ENCODE peak calls at places on chromosomes 3 and 15, in nine cellular contexts. One of them, this sample, is unnamed.

GRCh38 chr3:120450261-120450913 is 405 bp downstream of the FSTL1 start:
- DNase-seq in DMS 273 treated with DMSO at 0.1 percent for 48 hours: no peak
- DNase-seq in activated CD8-positive, alpha-beta memory T cell treated with anti-CD3 and anti-CD28 coated beads for 4 hours: no peak
- DNase-seq in GM12878: no peak
- DNase-seq in BJ: no peak
- DNase-seq in stimulated activated CD4-positive, alpha-beta T cell treated with anti-CD3 and anti-CD28 coated beads, TNF-alpha, amount 100 ng/mL, for 4 hours: no peak
- DNase-seq in HFF-Myc: no peak
- DNase-seq in HT1080: peak; percentile 55
- DNase-seq in GM12891: peak; percentile 37
- DNase-seq in this sample: no peak

GRCh38 chr3:170768334-170768801 is 101.6 kb downstream of the RPL22L1 start:
- DNase-seq in DMS 273 treated with DMSO at 0.1 percent for 48 hours: no peak
- DNase-seq in activated CD8-positive, alpha-beta memory T cell treated with anti-CD3 and anti-CD28 coated beads for 4 hours: no peak
- DNase-seq in GM12878: no peak
- DNase-seq in BJ: no peak
- DNase-seq in stimulated activated CD4-positive, alpha-beta T cell treated with anti-CD3 and anti-CD28 coated beads, TNF-alpha, amount 100 ng/mL, for 4 hours: no peak
- DNase-seq in HFF-Myc: no peak
- DNase-seq in HT1080: peak; percentile 76
- DNase-seq in GM12891: no peak
- DNase-seq in this sample: no peak

GRCh38 chr3:71258116-71258515 is 325.4 kb downstream of the FOXP1 start:
- DNase-seq in DMS 273 treated with DMSO at 0.1 percent for 48 hours: no peak
- DNase-seq in activated CD8-positive, alpha-beta memory T cell treated with anti-CD3 and anti-CD28 coated beads for 4 hours: no peak
- DNase-seq in GM12878: no peak
- DNase-seq in BJ: peak; percentile 26
- DNase-seq in stimulated activated CD4-positive, alpha-beta T cell treated with anti-CD3 and anti-CD28 coated beads, TNF-alpha, amount 100 ng/mL, for 4 hours: no peak
- DNase-seq in HFF-Myc: no peak
- DNase-seq in HT1080: peak; percentile 90
- DNase-seq in GM12891: no peak
- DNase-seq in this sample: peak; percentile 27

GRCh38 chr3:100561459-100562158 is 47.8 kb upstream of the ADGRG7 start:
- DNase-seq in DMS 273 treated with DMSO at 0.1 percent for 48 hours: no peak
- DNase-seq in activated CD8-positive, alpha-beta memory T cell treated with anti-CD3 and anti-CD28 coated beads for 4 hours: no peak
- DNase-seq in GM12878: no peak
- DNase-seq in BJ: peak; percentile 68
- DNase-seq in stimulated activated CD4-positive, alpha-beta T cell treated with anti-CD3 and anti-CD28 coated beads, TNF-alpha, amount 100 ng/mL, for 4 hours: no peak
- DNase-seq in HFF-Myc: no peak
- DNase-seq in HT1080: peak; percentile 38
- DNase-seq in GM12891: no peak
- DNase-seq in this sample: peak; percentile 32

GRCh38 chr15:52171386-52171785 is 19.8 kb downstream of the GNB5 start:
- DNase-seq in DMS 273 treated with DMSO at 0.1 percent for 48 hours: no peak
- DNase-seq in activated CD8-positive, alpha-beta memory T cell treated with anti-CD3 and anti-CD28 coated beads for 4 hours: no peak
- DNase-seq in GM12878: no peak
- DNase-seq in BJ: no peak
- DNase-seq in stimulated activated CD4-positive, alpha-beta T cell treated with anti-CD3 and anti-CD28 coated beads, TNF-alpha, amount 100 ng/mL, for 4 hours: no peak
- DNase-seq in HFF-Myc: no peak
- DNase-seq in HT1080: no peak
- DNase-seq in GM12891: no peak
- DNase-seq in this sample: no peak

GRCh38 chr3:194369522-194370279 is at the start of gene LRRC15:
- DNase-seq in DMS 273 treated with DMSO at 0.1 percent for 48 hours: no peak
- DNase-seq in activated CD8-positive, alpha-beta memory T cell treated with anti-CD3 and anti-CD28 coated beads for 4 hours: no peak
- DNase-seq in GM12878: no peak
- DNase-seq in BJ: no peak
- DNase-seq in stimulated activated CD4-positive, alpha-beta T cell treated with anti-CD3 and anti-CD28 coated beads, TNF-alpha, amount 100 ng/mL, for 4 hours: no peak
- DNase-seq in HFF-Myc: no peak
- DNase-seq in HT1080: peak; percentile 72
- DNase-seq in GM12891: no peak
- DNase-seq in this sample: no peak

GRCh38 chr15:66692808-66693596 is 9.0 kb upstream of the SMAD6 start:
- DNase-seq in DMS 273 treated with DMSO at 0.1 percent for 48 hours: no peak
- DNase-seq in activated CD8-positive, alpha-beta memory T cell treated with anti-CD3 and anti-CD28 coated beads for 4 hours: no peak
- DNase-seq in GM12878: peak; percentile 45
- DNase-seq in BJ: no peak
- DNase-seq in stimulated activated CD4-positive, alpha-beta T cell treated with anti-CD3 and anti-CD28 coated beads, TNF-alpha, amount 100 ng/mL, for 4 hours: no peak
- DNase-seq in HFF-Myc: no peak
- DNase-seq in HT1080: no peak
- DNase-seq in GM12891: no peak
- DNase-seq in this sample: no peak

GRCh38 chr15:70060214-70061085 is 37.3 kb downstream of the TLE3 start:
- DNase-seq in DMS 273 treated with DMSO at 0.1 percent for 48 hours: no peak
- DNase-seq in activated CD8-positive, alpha-beta memory T cell treated with anti-CD3 and anti-CD28 coated beads for 4 hours: no peak
- DNase-seq in GM12878: no peak
- DNase-seq in BJ: no peak
- DNase-seq in stimulated activated CD4-positive, alpha-beta T cell treated with anti-CD3 and anti-CD28 coated beads, TNF-alpha, amount 100 ng/mL, for 4 hours: no peak
- DNase-seq in HFF-Myc: no peak
- DNase-seq in HT1080: no peak
- DNase-seq in GM12891: no peak
- DNase-seq in this sample: no peak

GRCh38 chr15:89378699-89379422 is 44.2 kb upstream of the POLG start:
- DNase-seq in DMS 273 treated with DMSO at 0.1 percent for 48 hours: no peak
- DNase-seq in activated CD8-positive, alpha-beta memory T cell treated with anti-CD3 and anti-CD28 coated beads for 4 hours: no peak
- DNase-seq in GM12878: no peak
- DNase-seq in BJ: no peak
- DNase-seq in stimulated activated CD4-positive, alpha-beta T cell treated with anti-CD3 and anti-CD28 coated beads, TNF-alpha, amount 100 ng/mL, for 4 hours: no peak
- DNase-seq in HFF-Myc: no peak
- DNase-seq in HT1080: no peak
- DNase-seq in GM12891: no peak
- DNase-seq in this sample: no peak

GRCh38 chr3:136624894-136625815 is 127.0 kb downstream of the STAG1 start:
- DNase-seq in DMS 273 treated with DMSO at 0.1 percent for 48 hours: no peak
- DNase-seq in activated CD8-positive, alpha-beta memory T cell treated with anti-CD3 and anti-CD28 coated beads for 4 hours: no peak
- DNase-seq in GM12878: peak; percentile 15
- DNase-seq in BJ: no peak
- DNase-seq in stimulated activated CD4-positive, alpha-beta T cell treated with anti-CD3 and anti-CD28 coated beads, TNF-alpha, amount 100 ng/mL, for 4 hours: no peak
- DNase-seq in HFF-Myc: no peak
- DNase-seq in HT1080: peak; percentile 42
- DNase-seq in GM12891: no peak
- DNase-seq in this sample: no peak

GRCh38 chr15:78146437-78147154 is 2.6 kb upstream of the IDH3A start:
- DNase-seq in DMS 273 treated with DMSO at 0.1 percent for 48 hours: no peak
- DNase-seq in activated CD8-positive, alpha-beta memory T cell treated with anti-CD3 and anti-CD28 coated beads for 4 hours: no peak
- DNase-seq in GM12878: no peak
- DNase-seq in BJ: no peak
- DNase-seq in stimulated activated CD4-positive, alpha-beta T cell treated with anti-CD3 and anti-CD28 coated beads, TNF-alpha, amount 100 ng/mL, for 4 hours: no peak
- DNase-seq in HFF-Myc: no peak
- DNase-seq in HT1080: peak; percentile 30
- DNase-seq in GM12891: no peak
- DNase-seq in this sample: no peak

GRCh38 chr15:32802296-32802936 is 84.6 kb downstream of the GREM1 start:
- DNase-seq in DMS 273 treated with DMSO at 0.1 percent for 48 hours: no peak
- DNase-seq in activated CD8-positive, alpha-beta memory T cell treated with anti-CD3 and anti-CD28 coated beads for 4 hours: no peak
- DNase-seq in GM12878: no peak
- DNase-seq in BJ: peak; percentile 61
- DNase-seq in stimulated activated CD4-positive, alpha-beta T cell treated with anti-CD3 and anti-CD28 coated beads, TNF-alpha, amount 100 ng/mL, for 4 hours: no peak
- DNase-seq in HFF-Myc: no peak
- DNase-seq in HT1080: peak; percentile 60
- DNase-seq in GM12891: no peak
- DNase-seq in this sample: peak; percentile 88

GRCh38 chr3:35383216-35383615 is 256.1 kb upstream of the ARPP21 start:
- DNase-seq in DMS 273 treated with DMSO at 0.1 percent for 48 hours: no peak
- DNase-seq in activated CD8-positive, alpha-beta memory T cell treated with anti-CD3 and anti-CD28 coated beads for 4 hours: no peak
- DNase-seq in GM12878: no peak
- DNase-seq in BJ: no peak
- DNase-seq in stimulated activated CD4-positive, alpha-beta T cell treated with anti-CD3 and anti-CD28 coated beads, TNF-alpha, amount 100 ng/mL, for 4 hours: no peak
- DNase-seq in HFF-Myc: no peak
- DNase-seq in HT1080: peak; percentile 17
- DNase-seq in GM12891: no peak
- DNase-seq in this sample: no peak

GRCh38 chr15:99073008-99073714 is 31.7 kb upstream of the SYNM start:
- DNase-seq in DMS 273 treated with DMSO at 0.1 percent for 48 hours: no peak
- DNase-seq in activated CD8-positive, alpha-beta memory T cell treated with anti-CD3 and anti-CD28 coated beads for 4 hours: no peak
- DNase-seq in GM12878: peak; percentile 51
- DNase-seq in BJ: no peak
- DNase-seq in stimulated activated CD4-positive, alpha-beta T cell treated with anti-CD3 and anti-CD28 coated beads, TNF-alpha, amount 100 ng/mL, for 4 hours: no peak
- DNase-seq in HFF-Myc: no peak
- DNase-seq in HT1080: no peak
- DNase-seq in GM12891: no peak
- DNase-seq in this sample: no peak

GRCh38 chr3:134094491-134094890 is 64.8 kb upstream of the SLCO2A1 start:
- DNase-seq in DMS 273 treated with DMSO at 0.1 percent for 48 hours: no peak
- DNase-seq in activated CD8-positive, alpha-beta memory T cell treated with anti-CD3 and anti-CD28 coated beads for 4 hours: no peak
- DNase-seq in GM12878: no peak
- DNase-seq in BJ: peak; percentile 64
- DNase-seq in stimulated activated CD4-positive, alpha-beta T cell treated with anti-CD3 and anti-CD28 coated beads, TNF-alpha, amount 100 ng/mL, for 4 hours: no peak
- DNase-seq in HFF-Myc: no peak
- DNase-seq in HT1080: no peak
- DNase-seq in GM12891: no peak
- DNase-seq in this sample: peak; percentile 61

GRCh38 chr3:163916596-163917560 is 1161.4 kb downstream of the SI start:
- DNase-seq in DMS 273 treated with DMSO at 0.1 percent for 48 hours: no peak
- DNase-seq in activated CD8-positive, alpha-beta memory T cell treated with anti-CD3 and anti-CD28 coated beads for 4 hours: no peak
- DNase-seq in GM12878: no peak
- DNase-seq in BJ: no peak
- DNase-seq in stimulated activated CD4-positive, alpha-beta T cell treated with anti-CD3 and anti-CD28 coated beads, TNF-alpha, amount 100 ng/mL, for 4 hours: no peak
- DNase-seq in HFF-Myc: no peak
- DNase-seq in HT1080: peak; percentile 58
- DNase-seq in GM12891: no peak
- DNase-seq in this sample: no peak

GRCh38 chr15:31438601-31439265 is 112.1 kb downstream of the KLF13 start:
- DNase-seq in DMS 273 treated with DMSO at 0.1 percent for 48 hours: no peak
- DNase-seq in activated CD8-positive, alpha-beta memory T cell treated with anti-CD3 and anti-CD28 coated beads for 4 hours: no peak
- DNase-seq in GM12878: no peak
- DNase-seq in BJ: no peak
- DNase-seq in stimulated activated CD4-positive, alpha-beta T cell treated with anti-CD3 and anti-CD28 coated beads, TNF-alpha, amount 100 ng/mL, for 4 hours: no peak
- DNase-seq in HFF-Myc: no peak
- DNase-seq in HT1080: no peak
- DNase-seq in GM12891: no peak
- DNase-seq in this sample: no peak

GRCh38 chr15:81394609-81395008 is 20.6 kb upstream of the TMC3 start:
- DNase-seq in DMS 273 treated with DMSO at 0.1 percent for 48 hours: no peak
- DNase-seq in activated CD8-positive, alpha-beta memory T cell treated with anti-CD3 and anti-CD28 coated beads for 4 hours: no peak
- DNase-seq in GM12878: no peak
- DNase-seq in BJ: no peak
- DNase-seq in stimulated activated CD4-positive, alpha-beta T cell treated with anti-CD3 and anti-CD28 coated beads, TNF-alpha, amount 100 ng/mL, for 4 hours: no peak
- DNase-seq in HFF-Myc: no peak
- DNase-seq in HT1080: no peak
- DNase-seq in GM12891: no peak
- DNase-seq in this sample: no peak

GRCh38 chr15:88779944-88780343 is 23.3 kb upstream of the ACAN start:
- DNase-seq in DMS 273 treated with DMSO at 0.1 percent for 48 hours: no peak
- DNase-seq in activated CD8-positive, alpha-beta memory T cell treated with anti-CD3 and anti-CD28 coated beads for 4 hours: no peak
- DNase-seq in GM12878: no peak
- DNase-seq in BJ: no peak
- DNase-seq in stimulated activated CD4-positive, alpha-beta T cell treated with anti-CD3 and anti-CD28 coated beads, TNF-alpha, amount 100 ng/mL, for 4 hours: no peak
- DNase-seq in HFF-Myc: no peak
- DNase-seq in HT1080: no peak
- DNase-seq in GM12891: no peak
- DNase-seq in this sample: no peak

GRCh38 chr3:119559441-119559963 is at the start of gene CD80:
- DNase-seq in DMS 273 treated with DMSO at 0.1 percent for 48 hours: peak; percentile 40
- DNase-seq in activated CD8-positive, alpha-beta memory T cell treated with anti-CD3 and anti-CD28 coated beads for 4 hours: peak; percentile 29
- DNase-seq in GM12878: peak; percentile 82
- DNase-seq in BJ: no peak
- DNase-seq in stimulated activated CD4-positive, alpha-beta T cell treated with anti-CD3 and anti-CD28 coated beads, TNF-alpha, amount 100 ng/mL, for 4 hours: no peak
- DNase-seq in HFF-Myc: peak; percentile 5
- DNase-seq in HT1080: peak; percentile 67
- DNase-seq in GM12891: no peak
- DNase-seq in this sample: no peak

GRCh38 chr15:87129916-87130315 is 1050.2 kb downstream of the AGBL1 start:
- DNase-seq in DMS 273 treated with DMSO at 0.1 percent for 48 hours: no peak
- DNase-seq in activated CD8-positive, alpha-beta memory T cell treated with anti-CD3 and anti-CD28 coated beads for 4 hours: no peak
- DNase-seq in GM12878: no peak
- DNase-seq in BJ: no peak
- DNase-seq in stimulated activated CD4-positive, alpha-beta T cell treated with anti-CD3 and anti-CD28 coated beads, TNF-alpha, amount 100 ng/mL, for 4 hours: no peak
- DNase-seq in HFF-Myc: no peak
- DNase-seq in HT1080: peak; percentile 44
- DNase-seq in GM12891: no peak
- DNase-seq in this sample: no peak

GRCh38 chr3:127815641-127816605 is 6.4 kb downstream of the MGLL start:
- DNase-seq in DMS 273 treated with DMSO at 0.1 percent for 48 hours: no peak
- DNase-seq in activated CD8-positive, alpha-beta memory T cell treated with anti-CD3 and anti-CD28 coated beads for 4 hours: no peak
- DNase-seq in GM12878: no peak
- DNase-seq in BJ: no peak
- DNase-seq in stimulated activated CD4-positive, alpha-beta T cell treated with anti-CD3 and anti-CD28 coated beads, TNF-alpha, amount 100 ng/mL, for 4 hours: no peak
- DNase-seq in HFF-Myc: no peak
- DNase-seq in HT1080: no peak
- DNase-seq in GM12891: no peak
- DNase-seq in this sample: no peak

GRCh38 chr3:168828014-168828413 is 732.3 kb upstream of the GOLIM4 start:
- DNase-seq in DMS 273 treated with DMSO at 0.1 percent for 48 hours: no peak
- DNase-seq in activated CD8-positive, alpha-beta memory T cell treated with anti-CD3 and anti-CD28 coated beads for 4 hours: no peak
- DNase-seq in GM12878: no peak
- DNase-seq in BJ: no peak
- DNase-seq in stimulated activated CD4-positive, alpha-beta T cell treated with anti-CD3 and anti-CD28 coated beads, TNF-alpha, amount 100 ng/mL, for 4 hours: no peak
- DNase-seq in HFF-Myc: no peak
- DNase-seq in HT1080: no peak
- DNase-seq in GM12891: no peak
- DNase-seq in this sample: no peak

GRCh38 chr15:84822774-84823579 is 5.8 kb downstream of the ALPK3 start:
- DNase-seq in DMS 273 treated with DMSO at 0.1 percent for 48 hours: peak; percentile 47
- DNase-seq in activated CD8-positive, alpha-beta memory T cell treated with anti-CD3 and anti-CD28 coated beads for 4 hours: no peak
- DNase-seq in GM12878: no peak
- DNase-seq in BJ: no peak
- DNase-seq in stimulated activated CD4-positive, alpha-beta T cell treated with anti-CD3 and anti-CD28 coated beads, TNF-alpha, amount 100 ng/mL, for 4 hours: no peak
- DNase-seq in HFF-Myc: peak; percentile 32
- DNase-seq in HT1080: no peak
- DNase-seq in GM12891: no peak
- DNase-seq in this sample: no peak

GRCh38 chr3:39150803-39151631 is 2.4 kb downstream of the CSRNP1 start:
- DNase-seq in DMS 273 treated with DMSO at 0.1 percent for 48 hours: no peak
- DNase-seq in activated CD8-positive, alpha-beta memory T cell treated with anti-CD3 and anti-CD28 coated beads for 4 hours: no peak
- DNase-seq in GM12878: no peak
- DNase-seq in BJ: peak; percentile 82
- DNase-seq in stimulated activated CD4-positive, alpha-beta T cell treated with anti-CD3 and anti-CD28 coated beads, TNF-alpha, amount 100 ng/mL, for 4 hours: no peak
- DNase-seq in HFF-Myc: peak; percentile 95
- DNase-seq in HT1080: peak; percentile 98
- DNase-seq in GM12891: no peak
- DNase-seq in this sample: peak; percentile 87

GRCh38 chr3:55283441-55283925 is 203.6 kb downstream of the WNT5A start:
- DNase-seq in DMS 273 treated with DMSO at 0.1 percent for 48 hours: no peak
- DNase-seq in activated CD8-positive, alpha-beta memory T cell treated with anti-CD3 and anti-CD28 coated beads for 4 hours: no peak
- DNase-seq in GM12878: no peak
- DNase-seq in BJ: no peak
- DNase-seq in stimulated activated CD4-positive, alpha-beta T cell treated with anti-CD3 and anti-CD28 coated beads, TNF-alpha, amount 100 ng/mL, for 4 hours: no peak
- DNase-seq in HFF-Myc: no peak
- DNase-seq in HT1080: no peak
- DNase-seq in GM12891: no peak
- DNase-seq in this sample: no peak

GRCh38 chr3:88195951-88196434 is 46.2 kb downstream of the C3orf38 start:
- DNase-seq in DMS 273 treated with DMSO at 0.1 percent for 48 hours: no peak
- DNase-seq in activated CD8-positive, alpha-beta memory T cell treated with anti-CD3 and anti-CD28 coated beads for 4 hours: no peak
- DNase-seq in GM12878: no peak
- DNase-seq in BJ: no peak
- DNase-seq in stimulated activated CD4-positive, alpha-beta T cell treated with anti-CD3 and anti-CD28 coated beads, TNF-alpha, amount 100 ng/mL, for 4 hours: no peak
- DNase-seq in HFF-Myc: no peak
- DNase-seq in HT1080: peak; percentile 11
- DNase-seq in GM12891: no peak
- DNase-seq in this sample: peak; percentile 4

GRCh38 chr3:190076601-190077444 is 43.9 kb downstream of the P3H2 start:
- DNase-seq in DMS 273 treated with DMSO at 0.1 percent for 48 hours: no peak
- DNase-seq in activated CD8-positive, alpha-beta memory T cell treated with anti-CD3 and anti-CD28 coated beads for 4 hours: no peak
- DNase-seq in GM12878: no peak
- DNase-seq in BJ: peak; percentile 96
- DNase-seq in stimulated activated CD4-positive, alpha-beta T cell treated with anti-CD3 and anti-CD28 coated beads, TNF-alpha, amount 100 ng/mL, for 4 hours: no peak
- DNase-seq in HFF-Myc: peak; percentile 90
- DNase-seq in HT1080: peak; percentile 97
- DNase-seq in GM12891: no peak
- DNase-seq in this sample: peak; percentile 92

GRCh38 chr15:70777156-70777926 is 14.0 kb upstream of the UACA start:
- DNase-seq in DMS 273 treated with DMSO at 0.1 percent for 48 hours: no peak
- DNase-seq in activated CD8-positive, alpha-beta memory T cell treated with anti-CD3 and anti-CD28 coated beads for 4 hours: no peak
- DNase-seq in GM12878: no peak
- DNase-seq in BJ: no peak
- DNase-seq in stimulated activated CD4-positive, alpha-beta T cell treated with anti-CD3 and anti-CD28 coated beads, TNF-alpha, amount 100 ng/mL, for 4 hours: no peak
- DNase-seq in HFF-Myc: no peak
- DNase-seq in HT1080: peak; percentile 54
- DNase-seq in GM12891: no peak
- DNase-seq in this sample: no peak

GRCh38 chr15:68412218-68412617 is 19.7 kb downstream of the ITGA11 start:
- DNase-seq in DMS 273 treated with DMSO at 0.1 percent for 48 hours: no peak
- DNase-seq in activated CD8-positive, alpha-beta memory T cell treated with anti-CD3 and anti-CD28 coated beads for 4 hours: no peak
- DNase-seq in GM12878: no peak
- DNase-seq in BJ: no peak
- DNase-seq in stimulated activated CD4-positive, alpha-beta T cell treated with anti-CD3 and anti-CD28 coated beads, TNF-alpha, amount 100 ng/mL, for 4 hours: no peak
- DNase-seq in HFF-Myc: no peak
- DNase-seq in HT1080: no peak
- DNase-seq in GM12891: no peak
- DNase-seq in this sample: no peak

GRCh38 chr3:177237206-177237605 is 39.9 kb upstream of the TBL1XR1 start:
- DNase-seq in DMS 273 treated with DMSO at 0.1 percent for 48 hours: no peak
- DNase-seq in activated CD8-positive, alpha-beta memory T cell treated with anti-CD3 and anti-CD28 coated beads for 4 hours: no peak
- DNase-seq in GM12878: no peak
- DNase-seq in BJ: no peak
- DNase-seq in stimulated activated CD4-positive, alpha-beta T cell treated with anti-CD3 and anti-CD28 coated beads, TNF-alpha, amount 100 ng/mL, for 4 hours: no peak
- DNase-seq in HFF-Myc: no peak
- DNase-seq in HT1080: no peak
- DNase-seq in GM12891: no peak
- DNase-seq in this sample: no peak

This sample was measured in AG04450.